ENCODE peak calls at places on chromosomes 1 and 21, in six cellular contexts. V is upper lobe of right lung, D is left ventricle myocardium inferior, M is K562, P is A549, O is NB4. Q is an unnamed sample.

GRCh38 chr1:82388679-82389078 is 587.9 kb downstream of the ADGRL2 start:
- DNase-seq in D (no peak), P (no peak), V (no peak), O (no peak), M (no peak), Q (no peak)

GRCh38 chr1:48007044-48007443 is 9.9 kb upstream of the TRABD2B start:
- DNase-seq in V (no peak), D (no peak), O (no peak), M (peak; percentile 35), P (peak; percentile 11), Q (no peak)

GRCh38 chr1:219367496-219367895 is 193.8 kb downstream of the LYPLAL1 start:
- DNase-seq in D (no peak), M (no peak), O (no peak), P (no peak), V (no peak), Q (no peak)

GRCh38 chr1:230105754-230106625 is 39.0 kb downstream of the GALNT2 start:
- DNase-seq in V (no peak), P (peak; percentile 89), O (peak; percentile 68), D (no peak), M (no peak), Q (no peak)

GRCh38 chr21:15853126-15853525 is 123.3 kb downstream of the USP25 start:
- DNase-seq in O (no peak), M (no peak), P (no peak), V (no peak), D (no peak), Q (no peak)

GRCh38 chr21:45330851-45331261 is 43.2 kb upstream of the POFUT2 start:
- DNase-seq in O (no peak), M (no peak), P (no peak), V (peak; percentile 58), D (peak; percentile 11), Q (no peak)

GRCh38 chr21:21921410-21922232 is 923.4 kb downstream of the NCAM2 start:
- DNase-seq in O (peak; percentile 11), V (no peak), M (peak; percentile 26), P (no peak), D (no peak), Q (peak; percentile 74)

GRCh38 chr1:200231787-200232222 is 178.0 kb downstream of the ZNF281 start:
- DNase-seq in D (no peak), O (peak; percentile 52), P (no peak), V (no peak), M (no peak), Q (no peak)

GRCh38 chr1:17079140-17079868 is 25.5 kb upstream of the SDHB start:
- DNase-seq in V (no peak), P (no peak), D (no peak), O (no peak), M (no peak), Q (no peak)

GRCh38 chr1:18527921-18528320 is 47.2 kb downstream of the KLHDC7A start:
- DNase-seq in M (no peak), D (no peak), O (no peak), P (no peak), V (no peak), Q (no peak)
- H3K4me3 ChIP-seq in M (no peak overlapping the region), D (no peak overlapping the region), O (no peak overlapping the region), P (no peak overlapping the region), V (no peak overlapping the region), Q (no peak overlapping the region)

GRCh38 chr1:19439464-19440171 is 45.7 kb downstream of the CAPZB start:
- DNase-seq in O (peak; percentile 34), M (peak; percentile 48), D (peak; percentile 68), P (no peak), V (no peak), Q (no peak)
- TF ChIP-seq CTCF in O (no peak), M (peak; percentile 74), D (peak; percentile 45), P (no peak), V (peak; percentile 25), Q (no peak)

GRCh38 chr1:1373493-1374067 is 1.4 kb downstream of the AURKAIP1 start:
- DNase-seq in V (no peak), M (no peak), D (no peak), O (no peak), P (no peak), Q (no peak)

GRCh38 chr1:1371741-1372711 is 3.0 kb downstream of the AURKAIP1 start:
- DNase-seq in V (peak; percentile 86), M (peak; percentile 80), P (peak; percentile 71), D (peak; percentile 72), O (peak; percentile 74), Q (no peak)

GRCh38 chr1:1373051-1373450 is 2.0 kb downstream of the AURKAIP1 start:
- DNase-seq in V (no peak), P (no peak), D (no peak), O (no peak), M (no peak), Q (no peak)

GRCh38 chr1:1370771-1371300 is 4.2 kb downstream of the AURKAIP1 start:
- DNase-seq in D (no peak), M (no peak), P (no peak), O (no peak), V (no peak), Q (no peak)

DNA sequence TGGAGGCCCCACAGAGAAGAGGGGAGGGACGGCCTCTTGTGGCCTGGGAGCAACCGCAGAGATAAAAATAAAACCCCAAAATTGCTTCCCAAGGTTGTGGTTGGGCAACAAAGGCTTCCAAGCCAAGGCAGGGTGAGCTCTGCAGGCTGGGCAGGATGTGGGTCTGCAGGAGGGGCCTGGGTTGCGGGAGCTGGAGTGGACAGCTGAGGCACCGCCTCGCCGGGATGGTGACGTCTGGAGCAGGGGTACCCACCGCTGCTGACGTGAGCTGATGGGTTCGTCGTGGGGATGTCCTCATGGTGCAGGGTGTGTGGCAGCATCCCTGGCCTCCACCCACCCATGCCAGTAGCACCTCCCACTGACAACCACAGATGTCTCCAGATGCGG is 3.7 kb downstream of the AURKAIP1 start:
- DNase-seq in D (no peak), O (peak; percentile 94), V (no peak), P (no peak), M (no peak), Q (no peak)
- H3K4me3 ChIP-seq in D (no peak overlapping the region), O (no peak overlapping the region), V (no peak overlapping the region), P (no peak overlapping the region), M (no peak overlapping the region), Q (no peak overlapping the region)

DNA sequence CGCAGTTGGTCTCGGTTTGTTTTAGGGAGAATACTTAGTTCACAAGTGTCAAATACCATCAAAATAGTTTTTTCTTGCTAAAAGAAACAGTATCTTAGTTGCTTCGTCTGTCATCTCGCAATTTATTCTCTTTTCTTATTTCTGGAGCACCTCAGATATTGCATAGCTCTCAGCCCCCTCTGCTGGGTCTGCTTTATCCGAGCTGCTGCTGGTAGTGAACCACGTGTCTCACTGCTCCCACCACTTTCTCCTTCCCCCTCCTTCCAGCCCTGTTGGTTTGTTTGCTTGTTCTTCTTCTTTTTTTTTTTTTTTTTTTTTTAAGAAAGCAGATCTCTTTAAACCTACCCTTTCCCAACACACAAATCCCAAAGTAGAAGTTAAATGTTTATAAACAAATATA is 170.8 kb downstream of the EDEM3 start:
- DNase-seq in D (no peak), M (no peak), P (no peak), V (no peak), O (no peak), Q (no peak)
- TF ChIP-seq CTCF in D (no peak), M (no peak), P (no peak), V (no peak), O (no peak), Q (no peak)

GRCh38 chr1:201585901-201586300 is 47.0 kb downstream of the NAV1 start:
- DNase-seq in O (no peak), V (no peak), P (no peak), D (no peak), M (no peak), Q (no peak)
- H3K4me3 ChIP-seq in O (no peak overlapping the region), V (no peak overlapping the region), P (no peak overlapping the region), D (no peak overlapping the region), M (no peak overlapping the region), Q (no peak overlapping the region)

GRCh38 chr1:6634278-6635052 is 9.8 kb downstream of the THAP3 start:
- DNase-seq in O (peak; percentile 52), M (peak; percentile 62), V (peak; percentile 82), D (peak; percentile 67), P (peak; percentile 38), Q (no peak)
- TF ChIP-seq CTCF in O (peak; percentile 47), M (peak; percentile 75), V (peak; percentile 51), D (peak; percentile 64), P (peak; percentile 35), Q (peak; percentile 57)

DNA sequence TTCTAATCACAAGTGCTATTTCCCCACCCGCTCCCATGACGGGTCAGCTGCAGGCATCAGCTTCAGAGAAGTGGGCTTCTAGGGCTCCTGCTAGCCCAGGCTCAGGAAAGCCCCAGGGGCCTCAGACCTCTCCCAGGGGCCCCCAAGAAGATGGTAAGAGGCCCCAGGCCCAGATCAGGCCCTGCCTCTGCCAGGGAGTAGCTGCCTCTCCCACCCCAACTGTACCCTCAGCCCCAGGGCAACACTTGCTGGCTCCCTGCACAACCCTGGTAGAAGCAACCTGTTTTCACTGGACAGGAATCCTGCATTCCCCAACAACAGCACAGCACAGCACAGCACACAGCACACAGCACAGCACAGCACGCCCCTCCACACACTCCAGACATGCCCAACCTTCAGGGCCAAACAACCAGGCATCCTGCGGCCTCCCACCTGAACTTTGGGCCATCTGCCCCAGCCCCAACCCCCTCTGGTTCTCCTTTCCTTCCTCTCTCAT is 6.5 kb downstream of the BLACAT1 start:
- DNase-seq in D (no peak), P (no peak), O (no peak), V (no peak), M (no peak), Q (no peak)
- H3K4me3 ChIP-seq in D (no peak overlapping the region), P (no peak overlapping the region), O (no peak overlapping the region), V (peak overlapping the region; percentile 36), M (peak overlapping the region; percentile 38), Q (no peak overlapping the region)

DNA sequence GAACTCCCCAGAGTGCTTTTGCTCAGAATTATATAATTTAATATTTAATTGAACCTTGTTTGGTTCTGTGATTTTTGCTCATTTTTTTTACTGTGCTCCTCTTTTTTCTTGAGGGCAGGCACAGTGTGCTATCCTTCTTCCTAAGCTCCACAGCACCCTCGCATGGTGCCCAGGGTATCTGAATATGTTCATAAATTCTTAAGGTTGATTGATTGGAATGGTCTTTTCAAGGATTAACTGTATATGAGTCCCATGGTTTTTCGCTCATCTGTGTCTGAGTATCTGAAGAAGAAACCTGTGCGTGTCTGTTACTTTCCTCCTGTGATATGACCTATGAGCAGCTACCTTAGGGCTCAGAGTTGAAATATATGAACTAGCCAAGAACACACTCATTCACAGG is 393.7 kb downstream of the HLX start:
- DNase-seq in M (no peak), D (no peak), P (no peak), V (no peak), O (no peak), Q (no peak)
- TF ChIP-seq CTCF in M (no peak), D (peak; percentile 51), P (no peak), V (no peak), O (no peak), Q (peak; percentile 82)